ENCODE peak calls at places on chromosomes 2 and 18, in four cellular contexts. F is PC-3, K is SW 1271, E is Daoy. T is an unnamed sample.

GRCh38 chr2:100018794-100019193 is 123.6 kb downstream of the AFF3 start:
- DNase-seq in F (peak; percentile 64), K (no peak), E (peak; percentile 64), T (peak; percentile 21)

GRCh38 chr2:128037624-128038023 is 9.8 kb upstream of the SAP130 start:
- DNase-seq in F (no peak), K (no peak), E (no peak), T (peak; percentile 7)

GRCh38 chr2:239200646-239201530 is 199.9 kb downstream of the HDAC4 start:
- DNase-seq in F (no peak), K (no peak), E (no peak), T (no peak)

GRCh38 chr2:29307522-29307921 is 192.3 kb downstream of the CLIP4 start:
- DNase-seq in F (peak; percentile 9), K (no peak), E (no peak), T (no peak)

GRCh38 chr2:224650815-224651439 is 65.2 kb downstream of the CCDC195 start:
- DNase-seq in F (peak; percentile 77), K (peak; percentile 58), E (peak; percentile 42), T (peak; percentile 72)

GRCh38 chr18:22241806-22242440 is 72.5 kb downstream of the GATA6 start:
- DNase-seq in F (no peak), K (no peak), E (no peak), T (no peak)

GRCh38 chr2:241285596-241285995 is 29.9 kb downstream of the HDLBP start:
- DNase-seq in F (peak; percentile 19), K (no peak), E (no peak), T (no peak)

GRCh38 chr2:239293450-239294430 is 107.1 kb downstream of the HDAC4 start:
- DNase-seq in F (no peak), K (no peak), E (no peak), T (no peak)

GRCh38 chr2:70941701-70942100 is 6.0 kb downstream of the ATP6V1B1 start:
- DNase-seq in F (no peak), K (no peak), E (no peak), T (no peak)

GRCh38 chr2:13005761-13006336 is 289.1 kb downstream of the TRIB2 start:
- DNase-seq in F (no peak), K (no peak), E (no peak), T (no peak)

GRCh38 chr2:217363470-217363869 is 503.6 kb upstream of the TNP1 start:
- DNase-seq in F (no peak), K (no peak), E (no peak), T (no peak)

GRCh38 chr2:127166221-127166860 is 53.8 kb downstream of the CYP27C1 start:
- DNase-seq in F (no peak), K (no peak), E (no peak), T (no peak)